ENCODE peak calls at places on chromosomes 7 and 10, in eight cellular contexts. G, F, W, X, Z, N, D and J are unnamed samples.

GRCh38 chr7:124781907-124782306 is 16.3 kb upstream of the GPR37 start:
- DNase-seq in F (no peak), G (no peak), D (no peak), W (no peak), Z (no peak), N (peak), X (no peak), J (no peak)

GRCh38 chr10:89553064-89553734 is 17.8 kb upstream of the SLC16A12 start:
- DNase-seq in W (no peak), D (peak), N (peak), G (no peak), Z (no peak), X (no peak), F (no peak), J (no peak)

GRCh38 chr7:69935107-69935506 is 336.8 kb downstream of the AUTS2 start:
- DNase-seq in G (no peak), Z (no peak), W (no peak), X (no peak), N (no peak), F (no peak), D (no peak), J (no peak)

GRCh38 chr10:68826764-68827591 is at the start of gene STOX1:
- DNase-seq in W (peak), N (peak), G (peak), Z (peak), X (peak), D (no peak), F (peak), J (peak)

GRCh38 chr7:1933066-1933835 is 263.2 kb downstream of the ELFN1 start:
- DNase-seq in D (no peak), G (no peak), Z (no peak), W (no peak), N (no peak), F (no peak), X (no peak), J (no peak)

GRCh38 chr7:101608772-101609713 is 20.1 kb downstream of the MYL10 start:
- DNase-seq in X (no peak), Z (peak), G (peak), N (no peak), D (no peak), W (no peak), F (no peak), J (no peak)

GRCh38 chr10:124349993-124350280 is 68.8 kb downstream of the OAT start:
- DNase-seq in N (no peak), W (no peak), F (no peak), D (no peak), G (no peak), X (no peak), Z (no peak), J (no peak)

GRCh38 chr7:69781412-69781846 is 183.2 kb downstream of the AUTS2 start:
- DNase-seq in Z (no peak), F (no peak), X (peak), W (no peak), G (peak), D (no peak), N (no peak), J (no peak)

GRCh38 chr10:76432274-76433012 is 1001.0 kb downstream of the LRMDA start:
- DNase-seq in F (no peak), G (no peak), X (peak), N (peak), W (no peak), Z (no peak), D (peak), J (no peak)

GRCh38 chr7:155963356-155963755 is 151.1 kb upstream of the SHH start:
- DNase-seq in X (no peak), G (no peak), F (no peak), W (no peak), D (no peak), Z (no peak), N (no peak), J (no peak)

GRCh38 chr10:57979466-57979865 is 288.2 kb downstream of the IPMK start:
- DNase-seq in G (no peak), D (no peak), W (no peak), X (no peak), N (no peak), F (no peak), Z (no peak), J (no peak)

GRCh38 chr10:31419394-31420063 is 100.5 kb downstream of the ZEB1 start:
- DNase-seq in G (no peak), X (no peak), D (no peak), Z (no peak), F (no peak), W (no peak), N (peak), J (no peak)

GRCh38 chr10:5446390-5446926 is 34.1 kb downstream of the NET1 start:
- DNase-seq in N (peak), W (peak), D (peak), F (peak), G (peak), X (peak), Z (peak), J (peak)

GRCh38 chr7:116526897-116527296 is 2.1 kb downstream of the CAV1 start:
- DNase-seq in G (no peak), F (no peak), D (no peak), Z (no peak), W (no peak), N (no peak), X (no peak), J (no peak)

GRCh38 chr10:125149278-125150047 is 10.9 kb downstream of the CTBP2 start:
- DNase-seq in N (peak), Z (peak), F (no peak), D (no peak), G (peak), X (peak), W (no peak), J (no peak)

GRCh38 chr10:8133146-8133545 is 78.7 kb downstream of the GATA3 start:
- DNase-seq in Z (no peak), F (no peak), D (no peak), X (no peak), W (no peak), N (no peak), G (no peak), J (no peak)

GRCh38 chr7:123635551-123636359 is 19.9 kb upstream of the LMOD2 start:
- DNase-seq in G (no peak), D (no peak), F (no peak), W (peak), X (no peak), Z (no peak), N (peak), J (no peak)

GRCh38 chr10:86077871-86078638 is 288.5 kb downstream of the GRID1 start:
- DNase-seq in X (no peak), F (no peak), D (no peak), W (no peak), Z (no peak), N (no peak), G (no peak), J (no peak)

GRCh38 chr10:128932071-128932820 is 534.8 kb upstream of the MGMT start:
- DNase-seq in F (no peak), X (no peak), G (no peak), N (no peak), D (no peak), Z (peak), W (no peak), J (no peak)